ENCODE peak calls at places on chromosomes 7 and 10, in nine cellular contexts. Q is endothelial cell, N is HL-60, H is upper lobe of right lung, T is GM12878, Y is BE2C, S is NB4, P is epithelial cell of esophagus, X is RWPE1. J is an unnamed sample.

GRCh38 chr7:81029523-81029922 is 110.7 kb upstream of the SEMA3C start:
- DNase-seq in Q (no peak), N (no peak), H (no peak), T (no peak), Y (peak), S (no peak), P (no peak), X (no peak), J (no peak)

GRCh38 chr10:58394471-58394870 is 9.3 kb downstream of the TFAM start:
- DNase-seq in Q (no peak), N (no peak), H (no peak), T (no peak), Y (no peak), S (no peak), P (no peak), X (no peak), J (no peak)

GRCh38 chr10:15313034-15313433 is 58.1 kb downstream of the FAM171A1 start:
- DNase-seq in Q (no peak), N (no peak), H (no peak), T (no peak), Y (no peak), S (no peak), P (no peak), X (no peak), J (no peak)

GRCh38 chr7:149125189-149125863 is 798 bp downstream of the ZNF425 start:
- DNase-seq in Q (no peak), N (no peak), H (no peak), T (no peak), Y (no peak), S (no peak), P (no peak), X (peak), J (no peak)

GRCh38 chr10:13158401-13158800 is 3.0 kb upstream of the MCM10 start:
- DNase-seq in Q (no peak), N (no peak), H (no peak), T (no peak), Y (peak), S (peak), P (peak), X (no peak), J (no peak)

GRCh38 chr7:79897166-79897565 is 237.5 kb upstream of the GNAI1 start:
- DNase-seq in Q (no peak), N (no peak), H (no peak), T (no peak), Y (no peak), S (no peak), P (no peak), X (no peak), J (no peak)

GRCh38 chr10:131816941-131817700 is 83.7 kb upstream of the PPP2R2D start:
- DNase-seq in Q (no peak), N (no peak), H (no peak), T (no peak), Y (no peak), S (no peak), P (no peak), X (no peak), J (no peak)

GRCh38 chr10:45404087-45404769 is 30.2 kb downstream of the ALOX5 start:
- DNase-seq in Q (no peak), N (peak), H (peak), T (no peak), Y (no peak), S (peak), P (no peak), X (no peak), J (peak)

GRCh38 chr7:74401137-74401859 is 52.4 kb upstream of the GTF2IRD1 start:
- DNase-seq in Q (peak), N (peak), H (no peak), T (no peak), Y (peak), S (peak), P (peak), X (peak), J (no peak)

GRCh38 chr7:68381731-68382130 is 1216.5 kb upstream of the AUTS2 start:
- DNase-seq in Q (no peak), N (no peak), H (no peak), T (no peak), Y (no peak), S (peak), P (no peak), X (no peak), J (no peak)

GRCh38 chr10:24480447-24480846 is 243.2 kb downstream of the ARHGAP21 start:
- DNase-seq in Q (no peak), N (no peak), H (no peak), T (no peak), Y (no peak), S (no peak), P (no peak), X (no peak), J (no peak)

GRCh38 chr10:79488870-79489269 is 23.5 kb upstream of the EIF5AL1 start:
- DNase-seq in Q (no peak), N (no peak), H (no peak), T (no peak), Y (no peak), S (no peak), P (no peak), X (no peak), J (no peak)

GRCh38 chr10:92839191-92840085 is 8.9 kb upstream of the EXOC6 start:
- DNase-seq in Q (peak), N (no peak), H (peak), T (no peak), Y (peak), S (peak), P (peak), X (peak), J (peak)

GRCh38 chr7:145020454-145020853 is 184.6 kb upstream of the TPK1 start:
- DNase-seq in Q (no peak), N (no peak), H (no peak), T (no peak), Y (no peak), S (no peak), P (no peak), X (no peak), J (no peak)

GRCh38 chr10:119665901-119666708 is 14.9 kb downstream of the BAG3 start:
- DNase-seq in Q (no peak), N (no peak), H (no peak), T (no peak), Y (no peak), S (no peak), P (no peak), X (no peak), J (no peak)

GRCh38 chr7:28840515-28841125 is 117.5 kb downstream of the TRIL start:
- DNase-seq in Q (no peak), N (no peak), H (no peak), T (no peak), Y (no peak), S (no peak), P (peak), X (peak), J (no peak)

GRCh38 chr7:153657182-153657800 is 394.9 kb upstream of the DPP6 start:
- DNase-seq in Q (no peak), N (no peak), H (no peak), T (no peak), Y (peak), S (no peak), P (no peak), X (no peak), J (no peak)

GRCh38 chr7:100865372-100865911 is 1.7 kb upstream of the TRIP6 start:
- DNase-seq in Q (no peak), N (no peak), H (no peak), T (no peak), Y (peak), S (no peak), P (peak), X (peak), J (no peak)

GRCh38 chr7:47945261-47946015 is 2.8 kb downstream of the PKD1L1 start:
- DNase-seq in Q (peak), N (no peak), H (peak), T (no peak), Y (peak), S (peak), P (peak), X (peak), J (no peak)

GRCh38 chr10:85611746-85612377 is 754.7 kb downstream of the GRID1 start:
- DNase-seq in Q (no peak), N (no peak), H (no peak), T (no peak), Y (no peak), S (no peak), P (no peak), X (no peak), J (no peak)

GRCh38 chr7:50226669-50227068 is 77.8 kb upstream of the IKZF1 start:
- DNase-seq in Q (no peak), N (no peak), H (no peak), T (no peak), Y (no peak), S (no peak), P (no peak), X (no peak), J (no peak)

GRCh38 chr7:66883716-66884115 is 37.3 kb upstream of the TMEM248 start:
- DNase-seq in Q (no peak), N (no peak), H (no peak), T (no peak), Y (no peak), S (no peak), P (peak), X (peak), J (no peak)

GRCh38 chr10:132606536-132607316 is 69.1 kb downstream of the INPP5A start:
- DNase-seq in Q (no peak), N (no peak), H (no peak), T (no peak), Y (no peak), S (no peak), P (no peak), X (no peak), J (no peak)

GRCh38 chr7:118418433-118418832 is 193.9 kb downstream of the ANKRD7 start:
- DNase-seq in Q (no peak), N (no peak), H (no peak), T (no peak), Y (no peak), S (no peak), P (no peak), X (no peak), J (no peak)

GRCh38 chr10:6039711-6040110 is 22.5 kb downstream of the IL2RA start:
- DNase-seq in Q (no peak), N (no peak), H (no peak), T (no peak), Y (no peak), S (no peak), P (no peak), X (no peak), J (no peak)

GRCh38 chr10:61628875-61629513 is 33.7 kb upstream of the CABCOCO1 start:
- DNase-seq in Q (no peak), N (no peak), H (no peak), T (no peak), Y (no peak), S (no peak), P (peak), X (peak), J (no peak)

GRCh38 chr7:74289660-74290589 is 718 bp downstream of the CLIP2 start:
- DNase-seq in Q (peak), N (no peak), H (peak), T (no peak), Y (no peak), S (peak), P (no peak), X (peak), J (no peak)

GRCh38 chr10:102652170-102652926 is 8.1 kb downstream of the TRIM8 start:
- DNase-seq in Q (no peak), N (no peak), H (no peak), T (peak), Y (no peak), S (peak), P (no peak), X (no peak), J (no peak)

GRCh38 chr10:11149499-11149898 is 131.8 kb downstream of the CELF2 start:
- DNase-seq in Q (no peak), N (no peak), H (no peak), T (no peak), Y (no peak), S (peak), P (no peak), X (no peak), J (no peak)

GRCh38 chr7:73971315-73971700 is 56.7 kb upstream of the ELN start:
- DNase-seq in Q (no peak), N (no peak), H (no peak), T (peak), Y (no peak), S (peak), P (no peak), X (no peak), J (no peak)

GRCh38 chr10:14822879-14823755 is 14.7 kb downstream of the CDNF start:
- DNase-seq in Q (peak), N (no peak), H (no peak), T (no peak), Y (peak), S (peak), P (peak), X (peak), J (peak)

GRCh38 chr10:124239666-124240065 is 146.3 kb upstream of the CHST15 start:
- DNase-seq in Q (no peak), N (no peak), H (no peak), T (no peak), Y (no peak), S (no peak), P (no peak), X (no peak), J (no peak)

GRCh38 chr7:80097756-80098155 is 36.9 kb upstream of the GNAI1 start:
- DNase-seq in Q (no peak), N (no peak), H (no peak), T (no peak), Y (no peak), S (no peak), P (peak), X (no peak), J (no peak)

GRCh38 chr10:9786101-9786500 is 1231.6 kb upstream of the CELF2 start:
- DNase-seq in Q (no peak), N (no peak), H (no peak), T (no peak), Y (no peak), S (no peak), P (peak), X (peak), J (no peak)

GRCh38 chr7:133207687-133208086 is 45.2 kb upstream of the EXOC4 start:
- DNase-seq in Q (no peak), N (no peak), H (no peak), T (no peak), Y (no peak), S (peak), P (no peak), X (no peak), J (no peak)

DNA sequence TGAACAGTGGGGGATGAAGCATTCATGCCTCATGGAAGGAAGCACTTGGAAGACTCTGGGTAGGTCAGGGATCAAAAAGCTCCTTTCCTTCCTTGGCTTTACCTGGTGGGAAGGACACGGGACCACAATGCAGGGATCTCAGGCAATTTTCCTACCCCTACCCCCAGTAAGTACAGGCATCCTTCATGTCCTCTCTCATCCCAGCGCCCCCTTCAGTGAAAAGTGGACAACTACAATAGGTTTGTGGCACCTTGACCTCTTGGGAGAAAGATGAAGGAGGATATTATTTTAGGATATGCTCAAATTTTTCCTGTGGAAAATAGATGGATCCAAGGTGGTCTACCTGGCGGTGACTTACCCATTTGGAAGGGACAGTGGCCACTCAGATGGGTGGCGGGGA is 16.5 kb downstream of the AFAP1L2 start:
- DNase-seq in Q (no peak), N (no peak), H (no peak), T (no peak), Y (no peak), S (no peak), P (no peak), X (no peak), J (no peak)
- TF ChIP-seq CTCF in Q (peak), N (no peak), H (no peak), T (no peak), Y (no peak), S (peak), P (no peak), X (no peak), J (no peak)

DNA sequence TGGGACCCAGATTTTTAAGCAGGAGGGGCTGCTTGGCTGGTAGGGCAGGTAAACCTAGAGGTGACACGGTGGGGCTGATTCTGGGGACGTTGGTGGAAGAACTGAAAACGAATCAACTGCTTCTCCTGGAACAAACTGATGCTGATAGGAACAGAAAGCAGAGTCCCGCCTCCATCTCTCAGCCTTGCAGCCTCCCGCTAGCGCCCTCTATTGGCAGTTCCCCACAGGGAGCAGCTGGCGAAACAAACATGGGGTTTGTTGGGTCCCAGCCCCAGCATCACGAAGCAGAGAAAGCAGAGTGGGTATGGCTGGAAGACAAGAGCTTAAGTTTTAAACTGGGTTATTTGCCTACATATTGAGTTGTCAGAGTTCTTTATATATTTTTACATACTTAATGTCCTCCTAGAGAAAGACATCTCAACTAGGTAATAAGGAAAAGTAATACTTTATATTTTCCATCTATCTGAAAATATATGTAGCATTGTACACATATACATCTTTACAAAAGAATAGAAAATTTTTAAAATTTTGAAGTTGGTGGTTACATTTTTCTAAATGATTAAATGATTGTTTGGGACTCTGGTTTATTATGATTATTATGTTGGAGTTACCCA is 42.3 kb upstream of the FOXI2 start:
- DNase-seq in Q (peak), N (no peak), H (peak), T (no peak), Y (peak), S (peak), P (peak), X (peak), J (no peak)
- TF ChIP-seq CTCF in Q (peak), N (peak), H (peak), T (peak), Y (peak), S (peak), P (peak), X (peak), J (peak)

DNA sequence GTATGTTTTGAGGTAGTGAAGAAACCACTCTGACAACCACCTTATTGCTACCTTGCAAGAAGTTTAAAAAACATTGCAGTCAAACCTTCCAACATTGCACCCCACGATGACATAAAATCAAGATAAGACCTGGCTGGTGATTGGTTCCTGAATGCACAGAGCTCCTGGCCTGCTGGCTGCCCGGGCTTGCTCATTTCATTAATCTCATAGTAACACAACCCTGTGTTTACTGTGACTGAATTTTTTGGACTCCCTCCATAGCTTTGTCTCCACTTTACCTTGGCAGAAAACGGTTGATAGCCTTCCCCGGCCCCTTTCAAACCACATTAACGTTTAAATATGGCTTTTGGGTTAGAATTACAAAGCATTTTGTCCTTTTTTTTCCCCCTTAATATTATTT is 27.5 kb downstream of the VWA2 start:
- DNase-seq in Q (no peak), N (no peak), H (no peak), T (no peak), Y (no peak), S (no peak), P (peak), X (peak), J (no peak)
- TF ChIP-seq CTCF in Q (no peak), N (no peak), H (no peak), T (no peak), Y (no peak), S (no peak), P (no peak), X (no peak), J (no peak)

GRCh38 chr10:103847346-103847745 is 8.0 kb downstream of the SH3PXD2A start:
- DNase-seq in Q (no peak), N (no peak), H (no peak), T (no peak), Y (no peak), S (no peak), P (no peak), X (no peak), J (no peak)

GRCh38 chr10:103845983-103846382 is 9.4 kb downstream of the SH3PXD2A start:
- DNase-seq in Q (peak), N (no peak), H (no peak), T (no peak), Y (no peak), S (peak), P (no peak), X (no peak), J (no peak)

GRCh38 chr10:103849212-103849877 is 6.0 kb downstream of the SH3PXD2A start:
- DNase-seq in Q (no peak), N (no peak), H (no peak), T (no peak), Y (no peak), S (no peak), P (no peak), X (no peak), J (no peak)

GRCh38 chr10:103849880-103850571 is 5.3 kb downstream of the SH3PXD2A start:
- DNase-seq in Q (no peak), N (peak), H (no peak), T (no peak), Y (no peak), S (peak), P (peak), X (peak), J (no peak)

DNA sequence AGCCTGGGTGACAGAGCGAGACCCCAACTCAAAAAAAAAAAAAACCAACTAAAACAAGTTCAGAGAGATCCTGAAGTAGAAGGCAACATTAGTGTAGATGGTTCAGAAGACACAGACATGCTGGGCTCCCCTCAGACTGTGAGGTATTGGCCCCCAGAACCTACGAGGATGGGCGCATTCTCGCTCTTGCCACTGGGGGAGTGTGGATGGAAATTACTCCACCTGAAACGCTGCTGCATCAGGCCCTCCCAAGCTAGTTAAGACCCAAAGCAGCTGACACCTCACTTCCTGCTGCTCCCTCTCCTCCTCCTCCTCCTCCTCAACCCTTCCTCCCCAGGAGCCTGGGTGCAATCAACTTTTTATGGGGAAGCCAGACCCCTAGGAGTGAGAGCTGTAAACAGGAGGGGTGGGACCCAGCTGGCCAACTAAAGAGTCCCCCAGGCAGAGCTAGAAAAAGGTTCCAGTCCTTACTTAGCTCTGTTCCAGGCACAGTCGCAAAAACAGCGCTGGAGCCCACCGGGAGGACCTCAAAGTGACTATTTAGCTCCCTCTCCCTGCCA is 7.4 kb downstream of the SH3PXD2A start:
- DNase-seq in Q (no peak), N (no peak), H (no peak), T (no peak), Y (no peak), S (peak), P (no peak), X (no peak), J (no peak)
- TF ChIP-seq CTCF in Q (peak), N (peak), H (no peak), T (no peak), Y (peak), S (peak), P (peak), X (no peak), J (no peak)

GRCh38 chr7:33128631-33128989 is 754 bp upstream of the BBS9 start:
- DNase-seq in Q (no peak), N (no peak), H (no peak), T (no peak), Y (no peak), S (no peak), P (no peak), X (no peak), J (no peak)

GRCh38 chr7:33127085-33127484 is 2.3 kb upstream of the BBS9 start:
- DNase-seq in Q (no peak), N (no peak), H (no peak), T (no peak), Y (no peak), S (no peak), P (no peak), X (no peak), J (no peak)

GRCh38 chr7:33130184-33130583 is 820 bp downstream of the BBS9 start:
- DNase-seq in Q (no peak), N (no peak), H (no peak), T (no peak), Y (no peak), S (no peak), P (no peak), X (no peak), J (no peak)

GRCh38 chr7:33129806-33130153 is 416 bp downstream of the BBS9 start:
- DNase-seq in Q (no peak), N (no peak), H (no peak), T (no peak), Y (no peak), S (peak), P (no peak), X (peak), J (no peak)

GRCh38 chr7:33128990-33129805 is at the start of gene BBS9:
- DNase-seq in Q (peak), N (peak), H (peak), T (peak), Y (peak), S (peak), P (peak), X (peak), J (peak)
- TF ChIP-seq CTCF in Q (no peak), N (no peak), H (no peak), T (no peak), Y (no peak), S (no peak), P (peak), X (no peak), J (no peak)

J was measured in CD14-positive monocyte.